ENCODE peak calls at places on chromosomes 3 and 15, in four cellular contexts. B, G, A and L are unnamed samples.

GRCh38 chr3:48891606-48892005 is 7.1 kb downstream of the SLC25A20 start:
- DNase-seq in A (no peak), B (no peak), G (no peak), L (no peak)

GRCh38 chr3:18066899-18067582 is 324.6 kb upstream of the TBC1D5 start:
- DNase-seq in B (no peak), G (no peak), A (no peak), L (no peak)

GRCh38 chr3:17412950-17413530 is 329.4 kb downstream of the TBC1D5 start:
- DNase-seq in G (peak), A (no peak), B (peak), L (no peak)

GRCh38 chr15:76012021-76012551 is at the start of gene NRG4:
- DNase-seq in G (peak), B (peak), A (no peak), L (no peak)

GRCh38 chr15:48695088-48695834 is 49.8 kb upstream of the FBN1 start:
- DNase-seq in B (no peak), A (no peak), G (peak), L (no peak)

GRCh38 chr3:141625506-141625905 is 112.6 kb upstream of the RNF7 start:
- DNase-seq in B (no peak), G (peak), A (no peak), L (no peak)

GRCh38 chr3:114899186-114899931 is 247.7 kb downstream of the ZBTB20 start:
- DNase-seq in A (no peak), G (no peak), B (no peak), L (no peak)

GRCh38 chr3:152460936-152461335 is 192.2 kb downstream of the MBNL1 start:
- DNase-seq in A (no peak), B (no peak), G (no peak), L (no peak)

GRCh38 chr3:41881233-41881821 is 80.6 kb downstream of the ULK4 start:
- DNase-seq in A (no peak), G (peak), B (no peak), L (peak)

GRCh38 chr3:4709336-4709735 is 216.2 kb downstream of the ITPR1 start:
- DNase-seq in G (peak), B (no peak), A (no peak), L (no peak)

GRCh38 chr3:178597388-178597787 is 61.2 kb downstream of the KCNMB2 start:
- DNase-seq in G (no peak), B (no peak), A (no peak), L (no peak)

GRCh38 chr3:184827572-184827971 is 15.6 kb downstream of the VPS8 start:
- DNase-seq in A (no peak), G (no peak), B (no peak), L (no peak)

GRCh38 chr3:45100998-45101407 is 45.2 kb downstream of the CDCP1 start:
- DNase-seq in B (no peak), G (peak), A (no peak), L (no peak)

GRCh38 chr3:187706966-187707365 is 4.6 kb upstream of the RTP2 start:
- DNase-seq in A (no peak), G (no peak), B (no peak), L (no peak)

GRCh38 chr15:65530318-65531111 is at the start of gene HACD3:
- DNase-seq in B (peak), G (peak), A (peak), L (peak)

GRCh38 chr15:48962662-48963523 is 826 bp downstream of the SHC4 start:
- DNase-seq in A (no peak), G (peak), B (no peak), L (peak)

GRCh38 chr15:77181305-77182074 is 110.6 kb upstream of the TSPAN3 start:
- DNase-seq in A (no peak), G (no peak), B (no peak), L (no peak)

GRCh38 chr15:26842391-26842790 is 24.5 kb upstream of the GABRA5 start:
- DNase-seq in G (no peak), B (no peak), A (no peak), L (no peak)

GRCh38 chr3:81289676-81290075 is 471.8 kb downstream of the GBE1 start:
- DNase-seq in B (no peak), A (no peak), G (peak), L (no peak)

GRCh38 chr3:182258538-182259177 is 534.6 kb upstream of the ATP11B start:
- DNase-seq in G (no peak), A (no peak), B (peak), L (no peak)

GRCh38 chr3:36944012-36944640 is 728 bp downstream of the TRANK1 start:
- DNase-seq in G (peak), A (peak), B (no peak), L (peak)

GRCh38 chr3:11145888-11146287 is 8.4 kb upstream of the HRH1 start:
- DNase-seq in G (peak), B (peak), A (no peak), L (no peak)

GRCh38 chr15:70643783-70644125 is 119.6 kb downstream of the UACA start:
- DNase-seq in G (no peak), B (peak), A (no peak), L (no peak)

GRCh38 chr3:63950698-63951097 is 38.5 kb upstream of the SCAANT1 start:
- DNase-seq in G (no peak), B (no peak), A (no peak), L (no peak)

GRCh38 chr15:51861557-51862350 is 32.3 kb downstream of the TMOD3 start:
- DNase-seq in A (no peak), B (no peak), G (no peak), L (no peak)

GRCh38 chr15:49328941-49329340 is 94.1 kb upstream of the FGF7 start:
- DNase-seq in B (no peak), G (no peak), A (no peak), L (no peak)

GRCh38 chr15:66411190-66411589 is 24.5 kb downstream of the MAP2K1 start:
- DNase-seq in B (no peak), A (no peak), G (no peak), L (no peak)

GRCh38 chr15:54387808-54388207 is 409.6 kb downstream of the UNC13C start:
- DNase-seq in B (no peak), A (no peak), G (no peak), L (no peak)

GRCh38 chr3:56616479-56617006 is 59.6 kb downstream of the CCDC66 start:
- DNase-seq in A (no peak), G (no peak), B (no peak), L (no peak)

GRCh38 chr3:119891944-119892721 is 110.2 kb downstream of the NR1I2 start:
- DNase-seq in A (peak), B (peak), G (peak), L (no peak)

GRCh38 chr3:57838627-57839026 is 82.5 kb downstream of the SLMAP start:
- DNase-seq in G (no peak), A (no peak), B (no peak), L (no peak)

GRCh38 chr15:57797145-57797544 is 90.6 kb downstream of the POLR2M start:
- DNase-seq in A (no peak), G (no peak), B (no peak), L (no peak)

GRCh38 chr3:16290827-16291196 is 25.8 kb downstream of the OXNAD1 start:
- DNase-seq in B (no peak), A (no peak), G (no peak), L (no peak)

GRCh38 chr3:184562146-184562861 is 719 bp downstream of the EPHB3 start:
- DNase-seq in G (no peak), A (no peak), B (no peak), L (no peak)

GRCh38 chr3:154023148-154023547 is 98.0 kb upstream of the ARHGEF26 start:
- DNase-seq in B (no peak), G (no peak), A (no peak), L (no peak)

GRCh38 chr15:63035977-63036376 is 6.6 kb upstream of the TPM1 start:
- DNase-seq in A (no peak), B (no peak), G (no peak), L (no peak)

GRCh38 chr3:196288141-196288460 is 575 bp upstream of the PCYT1A start:
- DNase-seq in G (peak), B (no peak), A (no peak), L (no peak)

GRCh38 chr3:118802325-118803095 is 232.1 kb downstream of the IGSF11 start:
- DNase-seq in A (peak), B (no peak), G (no peak), L (no peak)

DNA sequence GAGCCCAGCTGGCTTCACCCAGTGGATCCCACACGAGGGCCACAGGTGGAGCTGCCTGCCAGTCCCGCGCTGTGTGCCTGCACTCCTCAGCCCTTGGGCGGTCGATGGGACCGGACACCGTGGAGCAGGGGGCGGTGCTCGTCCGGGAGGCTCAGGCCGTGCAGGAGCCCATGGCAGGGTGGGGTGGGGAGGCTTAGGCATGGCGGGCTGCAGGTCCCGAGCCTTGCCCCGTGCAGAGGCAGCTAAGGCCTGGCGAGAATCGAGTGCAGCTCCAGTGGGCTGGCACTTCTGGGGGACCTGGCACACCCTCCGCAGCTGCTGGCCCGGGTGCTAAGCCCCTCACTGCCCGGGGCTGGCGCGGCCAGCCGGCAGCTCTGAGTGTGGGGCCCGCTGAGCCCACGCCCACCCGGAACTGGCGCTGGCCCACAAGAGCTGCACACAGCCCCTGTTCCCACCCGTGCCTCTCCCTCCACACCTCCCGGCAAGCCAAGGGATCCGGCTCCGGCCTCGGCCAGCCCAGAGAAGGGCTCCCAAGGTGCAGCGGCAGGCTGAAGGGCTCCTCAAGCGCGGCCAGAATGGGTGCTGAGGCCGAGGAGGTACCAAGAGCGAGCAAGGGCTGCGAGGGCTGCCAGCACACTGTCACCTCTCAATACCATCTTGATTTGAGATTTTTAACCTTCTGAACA is 121.4 kb downstream of the EPHB1 start:
- DNase-seq in A (no peak), G (no peak), B (no peak), L (no peak)
- H3K4me3 ChIP-seq in A (no peak), G (no peak), B (no peak), L (no peak)

DNA sequence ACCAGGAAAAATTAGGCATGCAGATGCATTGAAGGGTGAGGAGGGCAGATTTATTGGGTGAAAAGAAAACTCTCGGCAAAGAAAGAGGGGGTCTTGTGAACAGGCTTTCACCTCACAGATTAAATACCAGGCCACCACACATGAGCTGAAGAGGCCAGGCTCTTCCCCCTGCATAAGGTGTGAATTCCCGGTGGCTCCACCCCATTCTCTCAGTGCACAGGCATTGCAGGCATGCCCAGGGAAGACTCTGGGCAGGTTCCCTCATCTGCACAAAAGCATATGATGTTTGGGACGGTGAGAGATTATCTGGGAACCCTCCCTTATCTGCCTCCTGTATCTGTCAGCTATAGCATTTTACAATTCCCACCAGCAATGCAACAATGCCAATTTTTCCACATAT is 7.2 kb upstream of the SLC35G2 start:
- DNase-seq in B (no peak), A (no peak), G (no peak), L (no peak)
- H3K27ac ChIP-seq in B (no peak), A (no peak), G (no peak), L (no peak)

DNA sequence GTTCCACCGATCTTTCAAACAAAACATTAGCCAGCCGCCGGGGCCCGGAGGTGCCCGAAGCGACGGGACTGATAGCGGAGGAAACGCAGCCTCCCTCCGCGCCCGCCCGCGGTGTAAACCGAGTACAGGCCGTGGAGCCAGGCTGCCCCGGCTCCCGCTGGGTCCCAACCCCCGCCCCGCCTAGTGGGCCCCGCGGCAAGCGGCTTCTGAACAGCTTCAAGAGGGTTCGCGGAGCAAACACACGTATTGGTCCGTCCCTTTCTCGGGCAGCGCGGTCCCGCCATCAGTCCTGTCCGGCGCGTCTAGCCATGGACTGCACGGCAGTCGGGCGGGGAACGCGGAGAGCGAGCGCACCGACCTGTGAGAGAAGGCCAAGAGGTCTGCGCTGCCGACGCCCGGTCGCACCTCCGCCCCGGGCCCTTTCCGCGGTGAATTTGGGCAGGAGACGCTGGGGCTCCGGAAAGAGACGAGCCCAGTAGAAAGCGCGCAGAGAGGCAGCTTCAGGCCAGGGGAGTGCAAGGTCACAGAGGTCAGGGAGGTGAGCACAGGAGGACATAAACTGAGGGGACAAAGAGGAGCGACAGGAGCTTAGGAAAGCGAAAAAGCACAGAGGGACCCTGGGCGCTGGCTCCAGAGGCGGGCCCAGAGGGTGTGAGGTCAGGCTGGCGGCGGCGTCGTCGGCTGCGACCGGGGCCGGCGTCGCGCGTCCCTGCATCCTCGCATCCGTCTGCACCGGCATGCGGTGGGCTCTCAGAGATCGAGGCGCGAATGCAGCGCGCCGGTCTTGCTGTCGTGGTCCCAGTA is 1.9 kb downstream of the FOXL2 start:
- DNase-seq in A (no peak), G (no peak), B (no peak), L (no peak)
- TF ChIP-seq POLR2A in A (no peak), G (no peak), B (no peak), L (no peak)

GRCh38 chr3:167839460-167839859 is 103.9 kb downstream of the SERPINI1 start:
- DNase-seq in A (no peak), G (no peak), B (no peak), L (no peak)

GRCh38 chr3:167843483-167843882 is 108.0 kb downstream of the SERPINI1 start:
- DNase-seq in G (no peak), B (no peak), A (no peak), L (no peak)

GRCh38 chr3:167840247-167840646 is 104.7 kb downstream of the SERPINI1 start:
- DNase-seq in A (no peak), B (no peak), G (no peak), L (no peak)

GRCh38 chr3:167844528-167844927 is 109.0 kb downstream of the SERPINI1 start:
- DNase-seq in B (no peak), A (no peak), G (no peak), L (no peak)

GRCh38 chr3:167843886-167844285 is 108.4 kb downstream of the SERPINI1 start:
- DNase-seq in G (no peak), A (no peak), B (no peak), L (no peak)
- H3K4me3 ChIP-seq in G (no peak), A (no peak), B (no peak), L (no peak)

GRCh38 chr3:78785004-78785403 is 982.8 kb downstream of the ROBO1 start:
- DNase-seq in B (no peak), A (no peak), G (peak), L (no peak)
- H3K27ac ChIP-seq in B (no peak), A (no peak), G (no peak), L (no peak)

GRCh38 chr3:183435701-183436100 is 7.3 kb upstream of the MCF2L2 start:
- DNase-seq in B (no peak), G (no peak), A (no peak), L (no peak)

GRCh38 chr3:183439510-183439909 is 11.1 kb upstream of the MCF2L2 start:
- DNase-seq in G (no peak), A (no peak), B (no peak), L (no peak)

GRCh38 chr3:183437060-183437459 is 8.6 kb upstream of the MCF2L2 start:
- DNase-seq in B (no peak), A (no peak), G (no peak), L (no peak)

GRCh38 chr3:183438749-183439148 is 10.3 kb upstream of the MCF2L2 start:
- DNase-seq in G (no peak), A (no peak), B (no peak), L (no peak)

DNA sequence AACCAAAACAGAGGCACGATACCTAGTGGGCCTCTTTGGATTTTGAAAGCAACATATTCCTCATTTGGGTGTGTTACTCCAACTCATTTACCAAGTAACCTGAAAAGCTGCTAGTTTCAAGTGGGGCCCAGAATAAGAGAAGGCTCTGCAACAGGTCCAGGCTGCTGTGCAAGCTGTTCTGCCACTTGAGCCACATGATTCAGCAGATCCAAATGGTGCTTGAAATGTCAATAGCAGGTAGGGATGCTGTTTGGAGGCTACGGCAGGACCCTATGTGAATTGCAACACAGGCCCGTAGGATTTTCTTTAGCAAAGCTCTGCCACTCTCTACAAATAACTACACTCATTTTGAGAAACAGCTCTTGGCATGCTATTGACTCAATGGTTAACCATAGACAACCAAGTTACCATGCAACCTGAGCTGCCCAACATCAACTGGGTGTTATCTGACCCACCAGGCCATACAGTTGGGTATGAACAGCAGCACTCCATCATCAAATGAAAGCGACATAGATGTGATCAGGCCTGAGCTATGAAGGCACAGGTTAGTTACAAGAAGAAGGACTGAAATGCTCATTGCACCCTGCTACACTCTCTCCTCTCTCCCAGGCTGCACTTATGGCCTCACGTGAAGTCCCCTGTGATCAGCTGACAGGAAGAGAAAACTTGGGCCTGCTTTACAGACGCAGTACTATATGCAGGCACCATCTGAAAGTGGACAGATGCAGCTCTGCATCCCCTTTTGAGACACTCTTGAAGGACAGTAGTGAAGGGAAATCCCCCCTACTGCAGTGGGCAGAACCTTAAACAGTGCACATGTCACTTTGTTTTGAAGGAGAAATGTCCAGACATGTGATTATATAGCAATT is 9.5 kb upstream of the MCF2L2 start:
- DNase-seq in B (no peak), G (no peak), A (no peak), L (no peak)
- TF ChIP-seq POLR2A in B (no peak), G (no peak), A (no peak), L (no peak)

GRCh38 chr3:157543491-157544035 is 40.3 kb upstream of the VEPH1 start:
- DNase-seq in A (no peak), G (no peak), B (no peak), L (no peak)
- H3K4me3 ChIP-seq in A (peak), G (peak), B (no peak), L (peak)

GRCh38 chr15:101372149-101372577 is 77.1 kb upstream of the SNRPA1 start:
- DNase-seq in B (no peak), A (no peak), G (peak), L (no peak)
- H3K27ac ChIP-seq in B (no peak), A (no peak), G (no peak), L (no peak)